ENCODE peak calls at places on chromosomes 16 and 17, in five cellular contexts. U is Peyer's patch, N is mammary epithelial cell, G is thoracic aorta, T is fibroblast of lung. C is an unnamed sample.

GRCh38 chr17:233473-233941 is 52.1 kb upstream of the DOC2B start:
- DNase-seq in N (no peak), T (no peak), U (peak; percentile 30), G (no peak), C (no peak)

GRCh38 chr17:16313159-16314090 is 39.8 kb downstream of the CENPV start:
- DNase-seq in G (no peak), N (no peak), T (no peak), U (peak; percentile 53), C (peak; percentile 76)

GRCh38 chr17:43736389-43736788 is 22.2 kb downstream of the SOST start:
- DNase-seq in G (no peak), T (no peak), N (no peak), U (no peak), C (no peak)

GRCh38 chr17:57739402-57740224 is 5.5 kb downstream of the CCDC182 start:
- DNase-seq in N (peak; percentile 46), U (no peak), G (no peak), T (peak; percentile 19), C (peak; percentile 69)

GRCh38 chr17:30378191-30378796 is 433 bp upstream of the CPD start:
- DNase-seq in N (no peak), T (no peak), U (peak; percentile 68), G (no peak), C (no peak)

GRCh38 chr16:65769776-65770438 is 596.6 kb upstream of the CDH5 start:
- DNase-seq in N (peak; percentile 14), G (no peak), T (no peak), U (no peak), C (no peak)

GRCh38 chr16:55502801-55503366 is 6.0 kb upstream of the LPCAT2 start:
- DNase-seq in G (no peak), U (peak; percentile 93), T (peak; percentile 98), N (no peak), C (peak; percentile 96)

GRCh38 chr17:20987511-20987910 is 55.3 kb downstream of the USP22 start:
- DNase-seq in N (no peak), G (no peak), U (peak; percentile 25), T (no peak), C (no peak)

GRCh38 chr17:76700627-76701470 is 9.9 kb downstream of the MXRA7 start:
- DNase-seq in N (peak; percentile 82), G (peak; percentile 55), T (peak; percentile 77), U (peak; percentile 60), C (peak; percentile 88)

GRCh38 chr16:8996891-8997290 is 33.2 kb upstream of the USP7 start:
- DNase-seq in U (no peak), G (no peak), T (no peak), N (no peak), C (peak; percentile 23)

GRCh38 chr16:28207425-28207824 is 4.3 kb downstream of the XPO6 start:
- DNase-seq in T (no peak), G (no peak), U (no peak), N (no peak), C (no peak)

DNA sequence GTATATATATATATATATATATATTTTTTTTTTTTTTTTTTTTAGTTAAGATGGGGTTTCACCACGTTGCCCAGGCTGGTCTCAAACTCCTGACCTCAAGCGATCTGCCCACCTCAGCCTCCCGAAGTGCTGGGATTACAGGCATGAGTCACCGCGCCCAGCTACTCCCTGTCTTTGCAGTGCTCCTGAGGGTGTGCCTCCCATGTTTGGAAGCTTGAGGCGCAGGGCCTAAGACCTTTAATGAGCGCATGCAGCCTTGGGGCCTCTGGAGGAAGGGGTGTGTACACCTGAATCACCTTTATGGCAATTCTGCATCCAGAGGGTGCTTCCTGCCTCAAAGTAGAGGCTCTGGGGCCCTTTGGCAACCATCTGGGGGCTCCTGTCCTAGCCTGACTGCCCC is 219.4 kb upstream of the CIBAR2 start:
- DNase-seq in N (no peak), G (no peak), T (no peak), U (peak; percentile 65), C (no peak)
- H3K4me1 ChIP-seq in N (no peaks in the 10 kb centered on the region), G (peaks cover 7% of the 10 kb centered on the region), T (no peaks in the 10 kb centered on the region), U (peaks cover 8% of the 10 kb centered on the region), C (peaks cover 19% of the 10 kb centered on the region)

GRCh38 chr17:7019839-7020519 is 2.9 kb upstream of the BCL6B start:
- DNase-seq in N (no peak), G (no peak), T (peak; percentile 65), U (no peak), C (peak; percentile 57)

GRCh38 chr17:7020894-7021664 is 1.8 kb upstream of the BCL6B start:
- DNase-seq in N (no peak), G (no peak), U (no peak), T (no peak), C (peak; percentile 61)

GRCh38 chr17:7022791-7023571 is at the start of gene BCL6B:
- DNase-seq in U (no peak), N (no peak), T (no peak), G (no peak), C (no peak)

GRCh38 chr17:7023576-7024401 is 939 bp downstream of the BCL6B start:
- DNase-seq in U (peak; percentile 97), N (peak; percentile 78), T (peak; percentile 84), G (no peak), C (no peak)

DNA sequence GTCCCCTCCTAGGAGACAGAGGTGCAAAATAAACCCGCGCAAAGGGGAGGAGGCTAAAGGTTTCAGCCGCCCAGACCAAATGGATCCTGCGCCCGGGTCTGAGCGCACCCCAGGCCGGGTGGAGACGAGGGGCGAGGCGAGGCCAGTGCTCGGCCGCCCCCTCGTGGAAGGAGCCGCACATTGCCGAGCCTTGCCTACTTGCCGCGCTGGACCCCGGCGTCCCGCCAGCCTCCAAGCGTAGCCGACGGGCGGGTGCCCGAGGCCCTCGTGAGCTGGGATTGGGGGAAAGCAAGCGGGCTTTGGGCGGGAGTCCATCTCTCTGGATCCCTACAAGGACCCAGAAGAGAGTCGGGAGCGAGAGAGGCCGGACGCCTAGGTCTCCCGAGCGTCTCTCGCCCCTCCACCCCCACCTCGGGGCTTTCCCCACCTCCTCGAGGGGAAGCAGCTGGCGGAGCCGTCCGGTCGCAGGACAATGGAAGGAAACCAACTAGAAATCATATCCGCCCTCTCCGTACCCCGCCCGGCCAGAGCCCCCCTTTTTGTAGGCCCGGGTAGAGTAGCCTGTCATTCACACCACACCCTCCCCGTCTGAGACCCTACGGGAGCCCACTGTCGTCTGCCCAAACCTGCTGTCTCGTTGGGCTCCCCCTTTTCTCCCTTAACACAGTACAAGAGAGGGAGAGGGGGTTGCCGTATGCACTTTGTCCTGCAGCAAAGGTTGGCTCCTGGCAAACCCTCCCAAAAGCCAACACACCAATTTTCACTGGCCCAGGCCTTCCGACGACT is 664 bp upstream of the BCL6B start:
- DNase-seq in U (peak; percentile 91), N (no peak), G (no peak), T (peak; percentile 49), C (peak; percentile 68)
- H3K4me1 ChIP-seq in U (peaks cover 13% of the 10 kb centered on the region), N (peaks cover 7% of the 10 kb centered on the region), G (peaks cover 7% of the 10 kb centered on the region), T (peaks cover 7% of the 10 kb centered on the region), C (no peaks in the 10 kb centered on the region)

DNA sequence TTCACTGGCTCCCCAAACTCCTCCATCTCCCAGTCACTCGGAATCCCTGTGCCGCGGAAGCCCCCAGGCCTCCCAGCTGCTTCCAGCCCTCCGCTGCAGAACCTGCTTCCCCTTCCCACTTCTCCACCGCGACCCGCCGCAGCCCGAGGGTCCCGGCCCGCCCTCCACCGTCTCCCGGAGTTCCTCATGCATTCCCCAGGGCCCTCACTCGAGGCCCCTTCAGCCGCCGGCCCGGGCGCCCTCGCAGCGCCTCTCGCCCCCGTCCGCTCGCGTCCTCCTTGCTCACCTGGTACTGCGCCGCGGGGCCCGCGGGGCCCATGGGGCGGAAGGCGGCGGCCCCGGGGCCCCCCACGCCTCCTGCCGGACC is 329 bp downstream of the SMARCD2 start:
- DNase-seq in T (peak; percentile 14), U (no peak), G (no peak), N (no peak), C (peak; percentile 34)
- H3K4me1 ChIP-seq in T (peaks cover 20% of the 10 kb centered on the region), U (peaks cover 34% of the 10 kb centered on the region), G (peaks cover 43% of the 10 kb centered on the region), N (peaks cover 38% of the 10 kb centered on the region), C (peaks cover 11% of the 10 kb centered on the region)

DNA sequence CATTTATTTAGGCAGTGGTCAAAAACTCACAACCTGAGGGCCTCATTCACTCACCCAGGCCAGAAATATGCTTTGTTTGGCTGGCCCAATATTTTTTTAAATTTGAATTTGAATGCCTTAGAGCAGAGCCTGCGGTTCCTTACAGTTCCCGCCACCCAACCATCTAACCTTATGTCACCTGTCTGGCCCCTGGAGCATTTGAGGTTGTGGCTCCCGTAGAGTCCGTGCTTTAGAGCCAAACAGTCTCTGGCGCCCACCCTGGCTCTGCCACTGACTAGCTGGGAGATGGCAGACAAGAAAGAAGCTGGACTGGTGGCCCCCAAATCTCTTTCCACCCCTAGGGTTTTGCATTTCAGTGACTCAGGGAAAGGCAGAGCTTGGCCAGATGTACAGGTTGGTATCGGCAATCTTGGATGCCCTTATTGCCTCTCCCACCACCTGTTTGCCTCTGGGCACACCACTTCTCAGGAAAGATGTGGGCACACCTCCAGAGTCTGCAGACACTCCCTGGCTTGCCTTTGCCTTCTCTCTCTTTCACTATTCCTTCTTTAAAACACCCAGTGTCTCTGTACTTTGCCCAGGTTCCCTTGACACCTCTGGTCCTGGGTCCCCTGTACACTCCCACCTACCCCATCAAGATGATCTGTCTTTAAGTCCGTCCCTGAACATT is 1.9 kb upstream of the MAP3K14 start:
- DNase-seq in G (no peak), T (no peak), U (no peak), N (peak; percentile 80), C (no peak)
- H3K4me1 ChIP-seq in G (peaks cover 32% of the 10 kb centered on the region), T (peaks cover 34% of the 10 kb centered on the region), U (peaks cover 24% of the 10 kb centered on the region), N (peaks cover 64% of the 10 kb centered on the region), C (peaks cover 33% of the 10 kb centered on the region)

GRCh38 chr17:48625502-48626201 is 506 bp downstream of the HOXB9 start:
- DNase-seq in T (no peak), G (no peak), U (peak; percentile 84), N (peak; percentile 56), C (peak; percentile 30)
- H3K4me1 ChIP-seq in T (peaks cover 4% of the 10 kb centered on the region), G (peaks cover 18% of the 10 kb centered on the region), U (peaks cover 9% of the 10 kb centered on the region), N (peaks cover 14% of the 10 kb centered on the region), C (no peaks in the 10 kb centered on the region)

GRCh38 chr16:53780051-53780450 is 76.1 kb downstream of the FTO start:
- DNase-seq in G (no peak), N (no peak), T (no peak), U (no peak), C (no peak)
- H3K4me1 ChIP-seq in G (peaks cover 20% of the 10 kb centered on the region), N (peaks cover 75% of the 10 kb centered on the region), T (peaks cover 8% of the 10 kb centered on the region), U (peaks cover 11% of the 10 kb centered on the region), C (peaks cover 23% of the 10 kb centered on the region)

GRCh38 chr17:39934324-39934723 is 6.8 kb downstream of the LRRC3C start:
- DNase-seq in U (no peak), T (no peak), G (no peak), N (no peak), C (no peak)
- H3K4me1 ChIP-seq in U (no peaks in the 10 kb centered on the region), T (peaks cover 10% of the 10 kb centered on the region), G (no peaks in the 10 kb centered on the region), N (peaks cover 7% of the 10 kb centered on the region), C (peaks cover 2% of the 10 kb centered on the region)

GRCh38 chr17:14333506-14333905 is 32.6 kb downstream of the HS3ST3B1 start:
- DNase-seq in N (no peak), T (no peak), U (no peak), G (no peak), C (no peak)
- H3K4me1 ChIP-seq in N (no peaks in the 10 kb centered on the region), T (no peaks in the 10 kb centered on the region), U (no peaks in the 10 kb centered on the region), G (no peaks in the 10 kb centered on the region), C (no peaks in the 10 kb centered on the region)

C was measured in SJCRH30.